ENCODE peak calls at places on chromosomes 7 and 10, in five cellular contexts. One of them, this sample, is unnamed.

GRCh38 chr10:33441561-33441960 is 107.1 kb upstream of the NRP1 start:
- DNase-seq in suprapubic skin: no peak
- DNase-seq in heart left ventricle: no peak
- DNase-seq in IMR-90: no peak
- DNase-seq in ovary: no peak
- DNase-seq in this sample: no peak

GRCh38 chr10:132904814-132905649 is 37.3 kb downstream of the CFAP46 start:
- DNase-seq in heart left ventricle: no peak
- DNase-seq in ovary: no peak
- DNase-seq in IMR-90: peak
- DNase-seq in suprapubic skin: no peak
- DNase-seq in this sample: no peak

GRCh38 chr10:76285012-76285411 is 853.6 kb downstream of the LRMDA start:
- DNase-seq in ovary: no peak
- DNase-seq in heart left ventricle: no peak
- DNase-seq in suprapubic skin: no peak
- DNase-seq in IMR-90: peak
- DNase-seq in this sample: no peak

GRCh38 chr10:77581738-77582137 is 55.9 kb downstream of the KCNMA1 start:
- DNase-seq in IMR-90: no peak
- DNase-seq in suprapubic skin: no peak
- DNase-seq in heart left ventricle: no peak
- DNase-seq in ovary: no peak
- DNase-seq in this sample: no peak

GRCh38 chr10:43322769-43323168 is 48.7 kb upstream of the FXYD4 start:
- DNase-seq in suprapubic skin: peak
- DNase-seq in ovary: peak
- DNase-seq in IMR-90: peak
- DNase-seq in heart left ventricle: peak
- DNase-seq in this sample: peak

GRCh38 chr7:12056381-12056780 is 154.7 kb upstream of the TMEM106B start:
- DNase-seq in IMR-90: peak
- DNase-seq in heart left ventricle: no peak
- DNase-seq in suprapubic skin: no peak
- DNase-seq in ovary: no peak
- DNase-seq in this sample: no peak

GRCh38 chr7:108452707-108453106 is 3.5 kb downstream of the NRCAM start:
- DNase-seq in suprapubic skin: no peak
- DNase-seq in ovary: no peak
- DNase-seq in IMR-90: peak
- DNase-seq in heart left ventricle: no peak
- DNase-seq in this sample: no peak

GRCh38 chr10:123648595-123648994 is 17.6 kb upstream of the GPR26 start:
- DNase-seq in heart left ventricle: no peak
- DNase-seq in IMR-90: no peak
- DNase-seq in ovary: no peak
- DNase-seq in suprapubic skin: peak
- DNase-seq in this sample: peak

GRCh38 chr10:124736491-124737136 is 7.6 kb downstream of the FAM53B start:
- DNase-seq in suprapubic skin: no peak
- DNase-seq in heart left ventricle: peak
- DNase-seq in ovary: peak
- DNase-seq in IMR-90: peak
- DNase-seq in this sample: peak

GRCh38 chr7:25951414-25952276 is 200.4 kb upstream of the NFE2L3 start:
- DNase-seq in suprapubic skin: peak
- DNase-seq in heart left ventricle: no peak
- DNase-seq in ovary: peak
- DNase-seq in IMR-90: no peak
- DNase-seq in this sample: peak

GRCh38 chr7:67525588-67525987 is 529.0 kb downstream of the TYW1 start:
- DNase-seq in IMR-90: no peak
- DNase-seq in ovary: no peak
- DNase-seq in heart left ventricle: no peak
- DNase-seq in suprapubic skin: no peak
- DNase-seq in this sample: no peak

GRCh38 chr7:1046722-1047679 is 2.7 kb downstream of the GPR146 start:
- DNase-seq in IMR-90: no peak
- DNase-seq in heart left ventricle: peak
- DNase-seq in suprapubic skin: no peak
- DNase-seq in ovary: no peak
- DNase-seq in this sample: no peak

GRCh38 chr10:129945941-129946760 is 17.9 kb downstream of the EBF3 start:
- DNase-seq in heart left ventricle: peak
- DNase-seq in suprapubic skin: peak
- DNase-seq in ovary: peak
- DNase-seq in IMR-90: peak
- DNase-seq in this sample: peak

GRCh38 chr10:98246911-98247820 is 20.8 kb downstream of the LOXL4 start:
- DNase-seq in ovary: no peak
- DNase-seq in heart left ventricle: no peak
- DNase-seq in IMR-90: peak
- DNase-seq in suprapubic skin: no peak
- DNase-seq in this sample: no peak

GRCh38 chr7:94355389-94355788 is 39.3 kb upstream of the COL1A2 start:
- DNase-seq in heart left ventricle: no peak
- DNase-seq in IMR-90: peak
- DNase-seq in suprapubic skin: no peak
- DNase-seq in ovary: no peak
- DNase-seq in this sample: no peak

GRCh38 chr7:27167170-27167505 is 1.8 kb upstream of the HOXA9 start:
- DNase-seq in IMR-90: no peak
- DNase-seq in suprapubic skin: no peak
- DNase-seq in heart left ventricle: no peak
- DNase-seq in ovary: no peak
- DNase-seq in this sample: no peak

GRCh38 chr7:41238851-41239331 is 464.0 kb downstream of the INHBA start:
- DNase-seq in ovary: no peak
- DNase-seq in heart left ventricle: no peak
- DNase-seq in IMR-90: peak
- DNase-seq in suprapubic skin: no peak
- DNase-seq in this sample: no peak

GRCh38 chr7:43582503-43583423 is at the start of gene STK17A:
- DNase-seq in suprapubic skin: peak
- DNase-seq in IMR-90: peak
- DNase-seq in ovary: peak
- DNase-seq in heart left ventricle: peak
- DNase-seq in this sample: peak

GRCh38 chr10:43137701-43137970 is 609 bp upstream of the CSGALNACT2 start:
- DNase-seq in suprapubic skin: no peak
- DNase-seq in heart left ventricle: peak
- DNase-seq in IMR-90: peak
- DNase-seq in ovary: peak
- DNase-seq in this sample: no peak

GRCh38 chr10:128474571-128474970 is 348.3 kb upstream of the MKI67 start:
- DNase-seq in heart left ventricle: no peak
- DNase-seq in IMR-90: no peak
- DNase-seq in ovary: no peak
- DNase-seq in suprapubic skin: no peak
- DNase-seq in this sample: no peak

GRCh38 chr7:5870311-5870710 is 10.3 kb upstream of the OCM start:
- DNase-seq in IMR-90: no peak
- DNase-seq in suprapubic skin: no peak
- DNase-seq in ovary: no peak
- DNase-seq in heart left ventricle: no peak
- DNase-seq in this sample: no peak

GRCh38 chr10:43043773-43044394 is 33.0 kb upstream of the RET start:
- DNase-seq in suprapubic skin: peak
- DNase-seq in IMR-90: no peak
- DNase-seq in heart left ventricle: no peak
- DNase-seq in ovary: no peak
- DNase-seq in this sample: no peak

GRCh38 chr10:53140516-53140915 is 367.9 kb upstream of the MBL2 start:
- DNase-seq in heart left ventricle: no peak
- DNase-seq in ovary: no peak
- DNase-seq in IMR-90: no peak
- DNase-seq in suprapubic skin: no peak
- DNase-seq in this sample: no peak

GRCh38 chr10:18607503-18607902 is 43.9 kb downstream of the NSUN6 start:
- DNase-seq in IMR-90: peak
- DNase-seq in ovary: peak
- DNase-seq in heart left ventricle: peak
- DNase-seq in suprapubic skin: no peak
- DNase-seq in this sample: peak

GRCh38 chr10:103911021-103911459 is 6.9 kb downstream of the STN1 start:
- DNase-seq in heart left ventricle: no peak
- DNase-seq in ovary: no peak
- DNase-seq in suprapubic skin: no peak
- DNase-seq in IMR-90: no peak
- DNase-seq in this sample: no peak

GRCh38 chr7:39417642-39418041 is 148.6 kb upstream of the YAE1 start:
- DNase-seq in suprapubic skin: no peak
- DNase-seq in heart left ventricle: no peak
- DNase-seq in ovary: no peak
- DNase-seq in IMR-90: no peak
- DNase-seq in this sample: no peak
- TF ChIP-seq CTCF in suprapubic skin: no peak
- TF ChIP-seq CTCF in heart left ventricle: no peak
- TF ChIP-seq CTCF in ovary: no peak
- TF ChIP-seq CTCF in IMR-90: no peak
- TF ChIP-seq CTCF in this sample: no peak

DNA sequence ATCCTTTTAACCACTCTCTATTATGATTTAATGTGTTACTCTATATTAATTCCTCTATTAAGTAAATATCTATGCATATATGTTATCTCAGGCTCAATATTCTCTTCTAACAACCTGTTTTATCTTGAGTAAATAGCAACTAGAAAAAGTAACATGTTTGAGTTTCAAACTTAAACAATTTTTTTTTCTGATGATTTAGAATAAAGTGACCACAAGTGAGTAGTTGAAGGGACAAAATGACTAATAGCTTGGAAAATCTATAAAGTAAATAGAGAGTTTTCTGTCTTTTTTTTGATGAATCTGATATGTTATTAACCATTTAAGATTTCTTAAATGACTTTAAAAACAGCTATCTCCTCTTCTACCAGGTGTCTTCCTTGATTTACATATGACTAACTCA is 483.8 kb downstream of the TFEC start:
- DNase-seq in IMR-90: peak
- DNase-seq in heart left ventricle: no peak
- DNase-seq in suprapubic skin: no peak
- DNase-seq in ovary: no peak
- DNase-seq in this sample: no peak
- TF ChIP-seq POLR2A in IMR-90: no peak
- TF ChIP-seq POLR2A in heart left ventricle: no peak
- TF ChIP-seq POLR2A in suprapubic skin: no peak
- TF ChIP-seq POLR2A in ovary: no peak
- TF ChIP-seq POLR2A in this sample: no peak

GRCh38 chr7:142482899-142483658 is 225.2 kb upstream of the PRSS58 start:
- DNase-seq in ovary: no peak
- DNase-seq in IMR-90: peak
- DNase-seq in heart left ventricle: no peak
- DNase-seq in suprapubic skin: no peak
- DNase-seq in this sample: no peak
- TF ChIP-seq CTCF in ovary: no peak
- TF ChIP-seq CTCF in IMR-90: peak
- TF ChIP-seq CTCF in heart left ventricle: peak
- TF ChIP-seq CTCF in suprapubic skin: peak
- TF ChIP-seq CTCF in this sample: no peak

DNA sequence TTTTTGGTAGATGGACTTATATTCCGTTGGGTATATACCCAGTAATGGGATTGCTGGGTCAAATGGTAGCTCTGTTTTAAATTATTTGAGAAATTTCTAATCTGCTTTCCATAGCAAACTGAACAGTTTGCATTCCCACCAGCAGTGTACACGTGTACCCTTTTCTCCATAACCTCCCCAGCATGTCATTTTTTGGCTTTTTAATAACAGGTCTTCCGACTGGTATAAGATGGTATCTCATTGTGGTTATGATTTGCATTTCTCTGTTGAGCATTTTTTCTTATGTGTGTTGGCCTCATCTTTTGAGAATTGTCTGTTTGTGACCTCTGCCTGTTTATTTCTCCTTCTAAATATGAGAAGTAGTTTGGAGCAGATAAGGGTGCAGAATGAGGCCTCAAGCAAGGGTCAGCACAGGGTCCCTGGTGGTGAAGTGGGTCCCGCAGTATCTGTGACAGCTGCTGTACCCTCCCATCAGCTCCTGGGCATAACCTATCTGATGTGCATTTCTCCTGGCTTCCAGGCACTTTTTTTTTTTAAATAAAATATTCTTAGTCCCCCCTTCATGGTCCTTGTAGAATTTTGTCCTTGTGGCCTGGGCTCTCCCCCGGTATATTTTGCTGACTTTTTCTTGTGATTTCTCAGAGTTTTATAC is 73.5 kb downstream of the PROSER2 start:
- DNase-seq in IMR-90: no peak
- DNase-seq in suprapubic skin: no peak
- DNase-seq in ovary: no peak
- DNase-seq in heart left ventricle: no peak
- DNase-seq in this sample: no peak
- TF ChIP-seq POLR2A in IMR-90: no peak
- TF ChIP-seq POLR2A in suprapubic skin: no peak
- TF ChIP-seq POLR2A in ovary: no peak
- TF ChIP-seq POLR2A in heart left ventricle: no peak
- TF ChIP-seq POLR2A in this sample: no peak

GRCh38 chr7:88401009-88401623 is 94.4 kb upstream of the STEAP4 start:
- DNase-seq in IMR-90: no peak
- DNase-seq in heart left ventricle: no peak
- DNase-seq in ovary: no peak
- DNase-seq in suprapubic skin: no peak
- DNase-seq in this sample: no peak
- TF ChIP-seq CTCF in IMR-90: no peak
- TF ChIP-seq CTCF in heart left ventricle: peak
- TF ChIP-seq CTCF in ovary: no peak
- TF ChIP-seq CTCF in suprapubic skin: peak
- TF ChIP-seq CTCF in this sample: no peak

DNA sequence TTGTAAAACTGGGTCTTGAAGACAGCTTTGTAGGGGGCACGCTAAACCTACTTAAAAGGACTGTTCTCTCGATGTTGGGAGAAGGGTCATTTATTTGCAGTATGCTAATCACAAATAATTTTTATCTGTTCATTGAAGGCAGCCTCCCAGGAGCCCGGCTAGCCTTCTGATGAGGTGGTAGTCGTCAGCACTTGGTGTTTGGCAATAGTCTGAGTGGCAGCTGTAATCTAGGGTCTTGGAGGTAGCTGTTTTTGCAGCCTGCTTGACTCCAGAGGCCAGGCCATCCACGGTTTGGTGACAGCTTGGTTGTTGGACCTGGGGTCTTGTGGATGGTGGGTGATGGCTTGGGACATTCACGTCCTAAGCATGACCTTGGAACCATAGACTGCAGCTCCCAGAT is 2.2 kb downstream of the GTF2IRD1 start:
- DNase-seq in suprapubic skin: no peak
- DNase-seq in IMR-90: no peak
- DNase-seq in heart left ventricle: no peak
- DNase-seq in ovary: no peak
- DNase-seq in this sample: no peak
- TF ChIP-seq POLR2A in suprapubic skin: no peak
- TF ChIP-seq POLR2A in IMR-90: no peak
- TF ChIP-seq POLR2A in heart left ventricle: no peak
- TF ChIP-seq POLR2A in ovary: no peak
- TF ChIP-seq POLR2A in this sample: no peak